ENCODE peak calls at places on chromosomes 1 and 21, in seven cellular contexts. S, A, V, U, Q, I and B are unnamed samples.

GRCh38 chr1:145425436-145426029 is at the start of gene NBPF20:
- DNase-seq in S (peak; percentile 53), U (peak; percentile 89), Q (peak; percentile 77), I (peak; percentile 94), A (peak; percentile 93), V (peak; percentile 84), B (peak; percentile 80)

GRCh38 chr1:215987092-215987855 is 420.2 kb downstream of the KCTD3 start:
- DNase-seq in V (no peak), A (no peak), S (peak; percentile 24), U (peak; percentile 8), I (peak; percentile 81), Q (no peak), B (no peak)

GRCh38 chr1:6801998-6802397 is 16.7 kb downstream of the CAMTA1 start:
- DNase-seq in V (no peak), S (peak; percentile 65), I (no peak), Q (no peak), A (no peak), U (no peak), B (no peak)

GRCh38 chr1:111227875-111228747 is 598 bp downstream of the CHI3L2 start:
- DNase-seq in V (no peak), U (peak; percentile 24), S (peak; percentile 94), Q (no peak), A (no peak), I (no peak), B (peak; percentile 80)

GRCh38 chr1:168686666-168687065 is 42.3 kb downstream of the DPT start:
- DNase-seq in A (no peak), Q (no peak), I (no peak), V (no peak), U (peak; percentile 39), S (no peak), B (no peak)

GRCh38 chr1:164518692-164519332 is 40.2 kb upstream of the PBX1 start:
- DNase-seq in S (no peak), V (no peak), Q (no peak), U (no peak), A (no peak), I (peak; percentile 44), B (no peak)

GRCh38 chr1:153790996-153791855 is 16.0 kb downstream of the SLC27A3 start:
- DNase-seq in Q (peak; percentile 36), S (peak; percentile 85), V (no peak), A (no peak), U (peak; percentile 56), I (no peak), B (peak; percentile 65)

GRCh38 chr21:42524341-42525227 is 10.9 kb downstream of the SLC37A1 start:
- DNase-seq in S (peak; percentile 56), U (peak; percentile 82), V (no peak), Q (peak; percentile 67), I (peak; percentile 82), A (peak; percentile 88), B (peak; percentile 82)

GRCh38 chr1:69737527-69738176 is 169.9 kb downstream of the LRRC7 start:
- DNase-seq in I (peak; percentile 86), V (peak; percentile 26), U (peak; percentile 75), Q (no peak), S (peak; percentile 58), A (no peak), B (no peak)

DNA sequence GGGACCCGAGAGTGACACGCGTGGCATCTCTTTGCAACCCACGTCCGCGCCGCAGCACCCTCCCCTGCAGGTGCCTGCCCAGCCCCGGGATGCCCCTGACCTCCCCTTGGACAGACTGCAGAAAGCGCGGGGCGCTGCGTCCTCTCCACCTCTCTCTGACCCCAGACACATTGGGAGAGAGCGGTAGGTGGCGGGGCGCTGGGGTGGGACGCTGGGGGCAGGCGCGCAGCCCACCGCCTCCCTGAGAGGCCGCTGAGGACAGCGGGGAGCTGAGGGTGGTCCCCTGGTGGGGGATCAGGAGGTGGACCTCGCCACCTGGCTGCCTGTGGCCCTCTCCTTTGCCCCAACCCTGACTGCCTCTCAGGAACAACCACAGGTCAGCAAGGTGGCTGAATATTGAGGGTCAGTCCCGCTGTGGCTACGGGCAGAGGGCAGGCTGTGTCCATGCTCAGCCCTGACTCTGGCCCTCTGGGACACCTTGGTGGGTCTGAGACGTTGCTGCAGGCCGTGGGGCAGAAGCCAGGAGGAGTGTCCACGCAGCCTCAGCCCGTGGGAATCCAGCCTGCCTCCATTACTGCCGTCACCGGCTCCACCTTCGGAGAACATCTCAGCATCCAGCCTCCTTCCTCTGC is 761 bp upstream of the UBE2J2 start:
- DNase-seq in V (no peak), I (no peak), S (no peak), U (no peak), A (peak; percentile 75), Q (no peak), B (peak; percentile 54)
- H3K4me3 ChIP-seq in V (peak overlapping the region; percentile 70), I (peak overlapping the region; percentile 6), S (peak overlapping the region; percentile 71), U (peak overlapping the region; percentile 91), A (peak overlapping the region; percentile 88), Q (peak overlapping the region; percentile 71), B (peak overlapping the region; percentile 80)

DNA sequence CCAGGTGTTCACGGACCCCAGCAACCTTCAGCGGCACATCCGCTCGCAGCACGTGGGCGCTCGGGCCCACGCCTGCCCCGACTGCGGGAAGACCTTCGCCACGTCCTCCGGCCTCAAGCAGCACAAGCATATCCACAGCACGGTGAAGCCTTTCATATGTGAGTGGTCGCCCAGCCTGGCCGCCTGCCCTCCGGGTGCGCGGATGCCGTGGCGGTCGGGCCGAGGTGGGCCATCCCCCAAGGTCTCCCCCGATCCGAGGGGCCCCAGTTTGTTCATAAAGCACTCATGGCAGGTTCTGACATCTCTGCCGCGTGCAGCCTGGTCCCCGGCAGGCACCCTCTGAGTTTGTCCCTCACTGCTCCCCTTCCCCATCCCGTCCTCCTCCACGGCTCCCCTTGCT is 49.0 kb upstream of the ARHGEF16 start:
- DNase-seq in V (no peak), S (no peak), I (no peak), A (no peak), Q (no peak), U (no peak), B (peak; percentile 39)
- H3K27me3 ChIP-seq in V (peaks cover 84% of the 10 kb centered on the region), S (no peaks in the 10 kb centered on the region), I (no peaks in the 10 kb centered on the region), A (no peaks in the 10 kb centered on the region), Q (peaks cover 3% of the 10 kb centered on the region), U (no peaks in the 10 kb centered on the region), B (no peaks in the 10 kb centered on the region)

GRCh38 chr1:31763671-31764306 is 351 bp downstream of the ADGRB2 start:
- DNase-seq in U (no peak), I (no peak), S (no peak), V (no peak), Q (no peak), A (no peak), B (peak; percentile 59)

GRCh38 chr1:31767225-31767624 is 3.1 kb upstream of the ADGRB2 start:
- DNase-seq in Q (no peak), V (no peak), U (no peak), A (no peak), I (no peak), S (no peak), B (no peak)

GRCh38 chr1:31764307-31765040 is at the start of gene ADGRB2:
- DNase-seq in U (peak; percentile 76), V (peak; percentile 37), S (no peak), I (peak; percentile 45), Q (no peak), A (no peak), B (peak; percentile 72)

GRCh38 chr1:31765041-31765467 is 914 bp upstream of the ADGRB2 start:
- DNase-seq in A (no peak), V (peak; percentile 34), U (no peak), Q (no peak), S (no peak), I (peak; percentile 59), B (no peak)

GRCh38 chr1:31765516-31765915 is 1.4 kb upstream of the ADGRB2 start:
- DNase-seq in I (peak; percentile 48), U (no peak), S (no peak), Q (no peak), A (no peak), V (no peak), B (no peak)
- H3K27ac ChIP-seq in I (no peak overlapping the region), U (no peak overlapping the region), S (no peak overlapping the region), Q (no peak overlapping the region), A (no peak overlapping the region), V (no peak overlapping the region), B (no peak overlapping the region)

GRCh38 chr1:207455183-207455754 is 1.1 kb downstream of the CR2 start:
- DNase-seq in S (no peak), I (no peak), V (no peak), Q (no peak), A (no peak), U (no peak), B (no peak)
- H3K4me3 ChIP-seq in S (no peak overlapping the region), I (no peak overlapping the region), V (peak overlapping the region; percentile 66), Q (peak overlapping the region; percentile 61), A (no peak overlapping the region), U (no peak overlapping the region), B (peak overlapping the region; percentile 37)

GRCh38 chr1:228066416-228066815 is 16.1 kb upstream of the ARF1 start:
- DNase-seq in S (no peak), A (no peak), V (no peak), U (no peak), I (no peak), Q (no peak), B (no peak)
- H3K27me3 ChIP-seq in S (peaks cover 10% of the 10 kb centered on the region), A (no peaks in the 10 kb centered on the region), V (peaks cover 10% of the 10 kb centered on the region), U (peaks cover 28% of the 10 kb centered on the region), I (peaks cover 14% of the 10 kb centered on the region), Q (peaks cover 59% of the 10 kb centered on the region), B (no peaks in the 10 kb centered on the region)

GRCh38 chr1:182288749-182289604 is 102.6 kb downstream of the GLUL start:
- DNase-seq in V (no peak), S (no peak), I (no peak), U (peak; percentile 48), Q (no peak), A (no peak), B (no peak)
- H3K27ac ChIP-seq in V (no peak overlapping the region), S (no peak overlapping the region), I (no peak overlapping the region), U (peak overlapping the region; percentile 90), Q (peak overlapping the region; percentile 56), A (peak overlapping the region; percentile 85), B (no peak overlapping the region)

DNA sequence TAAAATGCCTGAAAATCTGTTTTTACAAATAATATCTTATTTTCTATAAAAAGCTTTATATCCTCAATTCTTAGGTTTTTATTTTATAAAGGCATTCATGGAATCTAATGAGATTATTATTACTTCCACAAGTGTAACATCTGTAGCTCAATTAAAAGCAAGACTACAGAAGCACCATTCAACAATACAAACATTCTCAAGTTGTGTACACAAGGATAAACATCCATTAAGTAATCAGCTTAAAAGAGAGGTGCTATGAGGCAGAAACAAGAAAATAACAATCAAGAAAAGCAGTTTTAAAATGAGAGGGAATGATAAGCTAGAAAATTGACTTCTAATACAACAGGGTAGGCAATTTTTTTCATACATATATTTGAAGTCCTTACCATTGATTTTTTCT is 326.1 kb downstream of the MRPL39 start:
- DNase-seq in V (no peak), Q (no peak), I (no peak), S (no peak), A (no peak), U (no peak), B (no peak)
- H3K4me3 ChIP-seq in V (no peak overlapping the region), Q (no peak overlapping the region), I (no peak overlapping the region), S (no peak overlapping the region), A (no peak overlapping the region), U (no peak overlapping the region), B (no peak overlapping the region)

GRCh38 chr1:220038640-220039039 is 7.7 kb downstream of the EPRS1 start:
- DNase-seq in A (no peak), S (no peak), V (no peak), U (no peak), Q (no peak), I (no peak), B (no peak)
- H3K27me3 ChIP-seq in A (no peaks in the 10 kb centered on the region), S (no peaks in the 10 kb centered on the region), V (no peaks in the 10 kb centered on the region), U (no peaks in the 10 kb centered on the region), Q (no peaks in the 10 kb centered on the region), I (no peaks in the 10 kb centered on the region), B (no peaks in the 10 kb centered on the region)

GRCh38 chr1:203556047-203556851 is 62.3 kb downstream of the OPTC start:
- DNase-seq in Q (peak; percentile 75), V (no peak), I (peak; percentile 75), S (peak; percentile 80), A (peak; percentile 93), U (peak; percentile 68), B (peak; percentile 75)
- H3K27ac ChIP-seq in Q (peak overlapping the region; percentile 78), V (no peak overlapping the region), I (no peak overlapping the region), S (peak overlapping the region; percentile 96), A (peak overlapping the region; percentile 99), U (peak overlapping the region; percentile 86), B (peak overlapping the region; percentile 95)